ENCODE peak calls at places on chromosome 17, in nine cellular contexts. V, M, C, W, N, I, P, E and B are unnamed samples.

GRCh38 chr17:54907385-54907784 is 6.7 kb downstream of the TOM1L1 start:
- DNase-seq in V (no peak), M (no peak), C (no peak), W (no peak), N (no peak), I (no peak), P (no peak), E (no peak), B (no peak)

GRCh38 chr17:63434951-63435571 is 11.0 kb downstream of the CYB561 start:
- DNase-seq in V (no peak), M (no peak), C (peak), W (no peak), N (peak), I (peak), P (no peak), E (no peak), B (no peak)

GRCh38 chr17:49914096-49914490 is 54.9 kb upstream of the DLX4 start:
- DNase-seq in V (no peak), M (no peak), C (no peak), W (no peak), N (no peak), I (no peak), P (no peak), E (no peak), B (no peak)

GRCh38 chr17:8019665-8020064 is 17.2 kb downstream of the GUCY2D start:
- DNase-seq in V (no peak), M (peak), C (no peak), W (no peak), N (no peak), I (no peak), P (no peak), E (no peak), B (no peak)

GRCh38 chr17:60224064-60224463 is 74.3 kb downstream of the CA4 start:
- DNase-seq in V (no peak), M (no peak), C (no peak), W (peak), N (no peak), I (no peak), P (no peak), E (no peak), B (no peak)

GRCh38 chr17:38844261-38844757 is 9.2 kb downstream of the RPL23 start:
- DNase-seq in V (no peak), M (peak), C (no peak), W (peak), N (no peak), I (no peak), P (no peak), E (no peak), B (no peak)

GRCh38 chr17:65181237-65182061 is 44.3 kb downstream of the RGS9 start:
- DNase-seq in V (peak), M (no peak), C (no peak), W (no peak), N (no peak), I (no peak), P (no peak), E (no peak), B (no peak)

GRCh38 chr17:9109933-9110332 is 88.6 kb downstream of the NTN1 start:
- DNase-seq in V (no peak), M (no peak), C (no peak), W (no peak), N (no peak), I (no peak), P (no peak), E (no peak), B (no peak)

GRCh38 chr17:21358682-21359482 is 17.3 kb upstream of the KCNJ12 start:
- DNase-seq in V (no peak), M (no peak), C (no peak), W (peak), N (no peak), I (peak), P (peak), E (no peak), B (no peak)

GRCh38 chr17:28748852-28749515 is 5.2 kb downstream of the TRAF4 start:
- DNase-seq in V (no peak), M (no peak), C (peak), W (no peak), N (no peak), I (no peak), P (no peak), E (no peak), B (no peak)

GRCh38 chr17:66306413-66306812 is 4.0 kb downstream of the PRKCA start:
- DNase-seq in V (no peak), M (no peak), C (no peak), W (peak), N (no peak), I (no peak), P (no peak), E (no peak), B (no peak)

GRCh38 chr17:73192219-73192893 is 499 bp upstream of the COG1 start:
- DNase-seq in V (peak), M (peak), C (peak), W (peak), N (peak), I (peak), P (no peak), E (peak), B (peak)

GRCh38 chr17:13273744-13274295 is 256.0 kb upstream of the ELAC2 start:
- DNase-seq in V (no peak), M (no peak), C (no peak), W (peak), N (no peak), I (no peak), P (no peak), E (no peak), B (no peak)

GRCh38 chr17:10785295-10785694 is 18.6 kb downstream of the TMEM238L start:
- DNase-seq in V (no peak), M (no peak), C (no peak), W (no peak), N (no peak), I (no peak), P (no peak), E (no peak), B (no peak)

DNA sequence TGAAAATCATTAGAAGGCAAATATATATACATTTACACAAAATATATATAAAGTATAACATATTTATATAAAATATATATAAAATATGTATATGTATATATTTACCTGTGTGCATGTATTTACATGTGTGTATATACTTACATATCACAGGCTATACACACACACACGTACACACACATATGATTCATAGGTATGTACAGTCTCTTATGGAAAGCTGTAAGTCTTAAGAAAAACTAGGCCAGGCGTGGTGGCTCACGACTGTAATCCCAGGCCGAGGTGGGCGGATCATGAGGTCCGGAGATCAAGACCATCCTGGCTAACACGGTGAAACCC is 14.7 kb downstream of the TOM1L2 start:
- DNase-seq in V (no peak), M (no peak), C (no peak), W (no peak), N (no peak), I (no peak), P (no peak), E (no peak), B (no peak)
- TF ChIP-seq CTCF in V (no peak), M (no peak), C (no peak), W (no peak), N (no peak), I (no peak), P (no peak), E (no peak), B (no peak)

DNA sequence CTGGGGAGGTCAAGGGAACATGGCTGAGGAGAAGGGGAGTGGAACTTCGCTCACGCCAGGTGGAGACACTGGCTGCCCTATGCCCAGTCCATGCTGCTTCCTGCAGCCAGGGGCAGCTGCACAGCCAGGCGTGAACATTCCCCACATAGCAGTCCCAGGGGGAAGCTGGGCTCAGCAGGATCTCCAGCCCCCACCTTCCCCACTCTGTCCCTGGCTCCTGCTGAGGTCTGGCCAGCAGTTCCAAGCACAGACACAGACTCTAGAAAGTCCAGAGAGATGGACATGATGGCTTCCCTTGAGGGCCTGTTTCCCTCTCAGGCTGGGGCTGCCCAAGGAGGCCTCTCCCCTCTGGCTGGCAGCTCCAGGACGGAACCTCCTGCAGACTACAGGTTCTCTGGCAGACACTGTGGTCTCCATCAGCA is 9.3 kb downstream of the JUP start:
- DNase-seq in V (no peak), M (no peak), C (peak), W (peak), N (peak), I (peak), P (no peak), E (no peak), B (no peak)
- TF ChIP-seq CTCF in V (no peak), M (peak), C (peak), W (no peak), N (no peak), I (peak), P (no peak), E (no peak), B (no peak)

DNA sequence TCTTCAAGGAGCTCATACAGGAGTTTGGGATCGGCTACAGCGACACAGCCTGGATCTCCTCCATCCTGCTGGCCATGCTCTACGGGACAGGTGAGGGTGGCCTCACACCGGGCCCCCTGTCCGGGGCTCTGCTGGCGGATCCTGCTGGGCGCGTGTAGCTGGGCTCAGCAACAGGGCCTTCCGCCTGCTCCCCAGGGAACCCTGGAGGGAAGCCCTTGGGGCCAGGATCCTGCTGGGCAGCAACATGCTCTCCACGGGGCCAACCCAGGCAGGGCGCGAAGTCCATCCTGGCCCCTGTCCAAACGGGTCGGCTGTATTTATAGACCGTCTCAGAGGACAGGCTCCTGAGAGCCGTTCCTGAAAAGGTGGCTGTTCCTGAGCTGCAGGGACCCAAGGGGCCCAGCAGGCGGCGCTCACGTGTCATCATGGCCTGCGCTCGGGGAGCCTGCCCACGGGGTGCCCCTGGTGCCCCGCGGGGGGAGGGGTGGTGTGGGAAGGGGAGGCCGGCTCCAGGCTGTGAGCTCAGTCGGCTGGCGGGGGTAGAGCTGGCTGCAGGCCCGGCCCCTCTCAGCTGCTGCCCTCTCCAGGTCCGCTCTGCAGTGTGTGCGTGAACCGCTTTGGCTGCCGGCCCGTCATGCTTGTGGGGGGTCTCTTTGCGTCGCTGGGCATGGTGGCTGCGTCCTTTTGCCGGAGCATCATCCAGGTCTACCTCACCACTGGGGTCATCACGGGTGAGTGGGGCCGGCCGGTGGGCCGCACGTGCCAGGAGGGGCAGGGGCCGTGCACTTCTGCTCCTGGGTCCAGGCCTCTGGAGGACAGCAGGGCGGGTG is 7.5 kb downstream of the SLC16A3 start:
- DNase-seq in V (peak), M (peak), C (peak), W (no peak), N (peak), I (peak), P (no peak), E (peak), B (peak)
- TF ChIP-seq CTCF in V (peak), M (peak), C (peak), W (peak), N (peak), I (peak), P (peak), E (peak), B (no peak)

DNA sequence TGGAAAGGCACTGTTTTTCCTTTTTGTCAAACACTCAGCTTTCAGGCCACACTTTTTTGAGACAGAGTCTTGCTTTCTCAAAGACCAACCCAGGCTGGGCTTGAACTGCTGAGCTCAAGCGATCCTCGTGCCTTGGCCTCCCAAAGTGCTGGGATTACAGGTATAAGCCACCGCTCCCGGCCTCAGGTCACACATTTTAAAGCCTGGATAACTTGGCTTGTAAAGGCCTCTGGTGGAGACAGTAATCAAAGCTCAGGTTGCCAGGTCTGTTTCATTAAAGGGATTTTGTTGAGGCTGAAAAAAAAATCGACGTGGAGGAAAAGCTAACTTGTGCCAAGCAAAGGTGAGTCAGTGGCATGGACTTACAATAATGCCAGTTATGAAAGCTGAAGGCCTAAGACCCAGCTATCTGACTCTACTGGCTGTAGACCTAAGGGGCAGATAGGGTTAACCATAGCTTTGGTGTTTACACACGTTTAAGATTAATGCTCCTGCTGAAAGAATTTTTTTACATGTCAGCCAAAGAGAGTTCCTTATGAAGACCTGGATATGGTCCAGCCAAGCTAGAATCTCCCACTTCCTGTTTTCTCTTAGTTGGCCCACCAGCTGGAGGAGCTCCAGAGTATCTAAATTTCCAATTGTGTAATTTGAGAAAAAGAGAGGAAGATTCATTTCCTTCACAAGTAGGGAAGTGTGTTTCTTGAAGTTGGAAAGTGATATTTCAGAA is 910 bp downstream of the NBR1 start:
- DNase-seq in V (no peak), M (no peak), C (no peak), W (peak), N (no peak), I (no peak), P (peak), E (peak), B (peak)
- TF ChIP-seq CTCF in V (peak), M (peak), C (no peak), W (peak), N (no peak), I (peak), P (peak), E (no peak), B (no peak)

DNA sequence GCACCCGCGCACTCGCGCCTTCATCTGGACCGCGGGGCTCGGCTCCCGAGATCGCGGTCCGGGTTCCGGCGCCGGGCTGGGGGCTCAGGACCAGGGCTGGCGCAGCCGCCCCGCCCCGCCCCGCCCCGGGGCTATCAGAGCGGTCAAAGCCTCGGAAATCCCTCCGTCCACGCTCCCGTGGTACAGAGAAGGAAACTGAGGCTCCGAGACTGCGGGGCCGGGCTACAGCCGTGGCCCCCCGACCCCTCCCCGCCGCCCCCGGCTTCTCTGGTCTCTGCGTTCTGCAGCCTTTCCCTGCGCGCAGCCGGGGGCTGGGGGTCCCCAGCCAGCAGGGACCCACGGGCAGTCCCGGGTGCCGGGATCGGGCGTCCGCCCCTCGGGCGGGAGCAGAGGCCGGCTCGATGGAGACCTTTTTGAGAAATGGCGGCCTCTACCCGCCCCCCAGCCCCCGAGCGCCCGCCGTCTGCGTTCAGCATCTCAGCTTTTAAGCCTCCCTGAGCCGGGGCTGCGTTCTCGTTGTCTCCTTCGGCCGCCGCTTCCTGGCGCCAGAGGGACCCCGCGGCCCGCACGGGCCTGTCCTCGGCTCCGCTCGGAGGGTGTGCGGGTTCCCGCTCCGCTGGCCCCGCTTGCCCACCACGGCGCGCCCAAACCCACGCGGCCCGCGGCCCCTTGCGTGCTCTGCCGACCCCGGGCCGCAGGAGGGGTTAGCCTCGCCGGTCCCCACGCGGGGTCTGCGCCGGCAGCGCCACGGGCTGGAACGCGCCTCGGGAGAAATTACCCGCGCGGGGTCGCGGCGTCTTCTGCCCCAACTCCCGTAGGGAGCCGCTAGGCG is 1.5 kb upstream of the NPTX1 start:
- DNase-seq in V (peak), M (no peak), C (peak), W (peak), N (peak), I (no peak), P (no peak), E (peak), B (peak)
- TF ChIP-seq CTCF in V (peak), M (peak), C (peak), W (peak), N (no peak), I (peak), P (peak), E (no peak), B (no peak)

GRCh38 chr17:82450357-82451106 is at the start of gene CYBC1:
- DNase-seq in V (peak), M (peak), C (peak), W (peak), N (peak), I (peak), P (peak), E (peak), B (peak)
- TF ChIP-seq CTCF in V (no peak), M (no peak), C (no peak), W (no peak), N (no peak), I (peak), P (no peak), E (no peak), B (no peak)

DNA sequence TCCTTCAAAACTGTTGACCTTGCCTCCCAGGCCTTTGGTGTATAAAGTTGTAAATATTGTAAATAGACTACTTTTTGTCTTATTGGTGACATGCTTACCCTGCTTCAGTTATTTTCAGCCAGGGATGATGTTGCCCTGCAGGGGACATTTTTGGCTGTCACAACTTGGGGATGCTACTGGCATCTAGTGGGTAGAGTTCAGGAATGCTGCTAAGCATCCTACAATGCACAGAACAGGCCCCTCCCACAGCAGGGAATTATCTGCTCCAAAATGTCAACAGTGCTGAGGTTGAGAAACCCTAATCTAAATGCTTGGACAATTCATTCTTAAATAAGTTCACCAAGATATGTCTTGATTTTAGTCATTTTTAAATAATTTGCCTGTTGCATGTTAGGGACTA is 459.8 kb downstream of the PMP22 start:
- DNase-seq in V (no peak), M (no peak), C (no peak), W (peak), N (peak), I (no peak), P (no peak), E (no peak), B (no peak)
- TF ChIP-seq CTCF in V (no peak), M (no peak), C (no peak), W (peak), N (no peak), I (no peak), P (no peak), E (no peak), B (no peak)

DNA sequence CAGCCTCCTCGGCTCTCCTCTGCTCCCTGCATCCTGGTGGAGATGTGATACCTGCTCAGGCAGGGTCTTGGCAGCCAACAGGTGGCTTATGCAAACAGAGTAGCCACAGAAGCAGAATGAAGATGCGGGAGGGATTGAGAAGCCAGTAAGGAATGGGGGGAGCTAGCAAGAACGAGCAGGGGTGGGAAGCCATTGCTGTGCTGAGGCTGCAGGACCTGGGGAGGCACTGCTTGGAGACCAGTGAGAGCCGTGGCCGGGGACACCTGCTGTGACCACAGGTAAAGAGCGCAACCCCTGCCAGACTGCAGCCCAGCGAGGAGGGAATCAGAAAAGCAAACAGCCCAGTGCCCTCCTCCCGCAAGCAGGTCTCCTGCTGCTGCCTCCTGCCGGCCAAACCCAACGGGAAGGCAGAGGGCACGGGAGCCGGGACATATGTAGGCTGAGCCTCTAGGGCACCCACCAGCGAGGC is 14.7 kb downstream of the AIPL1 start:
- DNase-seq in V (no peak), M (no peak), C (no peak), W (no peak), N (peak), I (no peak), P (no peak), E (peak), B (no peak)
- TF ChIP-seq CTCF in V (peak), M (no peak), C (no peak), W (peak), N (no peak), I (peak), P (peak), E (peak), B (no peak)